ENCODE peak calls at places on chromosome 5, in six cellular contexts. I, B, P, V, F and D are unnamed samples.

GRCh38 chr5:142902188-142902965 is 132.2 kb downstream of the ARHGAP26 start:
- DNase-seq in V (peak), I (no peak), B (no peak), F (peak), P (no peak), D (no peak)

GRCh38 chr5:32311404-32312193 is 1.1 kb downstream of the MTMR12 start:
- DNase-seq in P (no peak), B (no peak), I (peak), F (peak), V (no peak), D (no peak)

GRCh38 chr5:133123297-133123696 is 71.5 kb downstream of the HSPA4 start:
- DNase-seq in B (no peak), F (no peak), V (no peak), P (no peak), I (no peak), D (no peak)

GRCh38 chr5:171137768-171138540 is 171.1 kb upstream of the TLX3 start:
- DNase-seq in F (peak), P (no peak), I (no peak), V (no peak), B (peak), D (no peak)

GRCh38 chr5:173592050-173592669 is 24.3 kb downstream of the BOD1 start:
- DNase-seq in B (no peak), V (peak), F (no peak), I (no peak), P (no peak), D (no peak)

GRCh38 chr5:149466457-149466972 is 84.7 kb downstream of the CSNK1A1 start:
- DNase-seq in B (peak), F (peak), P (peak), V (no peak), I (no peak), D (no peak)

GRCh38 chr5:142904421-142904820 is 134.2 kb downstream of the ARHGAP26 start:
- DNase-seq in V (no peak), F (peak), I (no peak), B (peak), P (no peak), D (no peak)

GRCh38 chr5:147973086-147973485 is 66.7 kb upstream of the C5orf46 start:
- DNase-seq in F (no peak), P (no peak), I (no peak), V (no peak), B (no peak), D (no peak)

GRCh38 chr5:176366575-176366894 is 1.2 kb downstream of the ARL10 start:
- DNase-seq in V (no peak), F (no peak), I (no peak), P (no peak), B (no peak), D (no peak)